ENCODE peak calls at places on chromosomes 13 and 19, in ten cellular contexts. A is mucosa of descending colon, E is omental fat pad, L is heart right ventricle, Y is AG04449, H is cardiac muscle cell, K is lower leg skin, Q is transverse colon, W is endodermal cell, T is bronchial epithelial cell. O is an unnamed sample.

GRCh38 chr13:94063096-94063495 is 416.4 kb downstream of the DCT start:
- DNase-seq in A (no peak), E (no peak), L (no peak), Y (no peak), H (no peak), K (no peak), Q (no peak), W (no peak), T (no peak), O (no peak)

GRCh38 chr19:8367327-8368001 is 3.5 kb downstream of the ANGPTL4 start:
- DNase-seq in A (peak), E (peak), L (peak), Y (peak), H (peak), K (peak), Q (peak), W (peak), T (peak), O (no peak)

GRCh38 chr13:113005076-113005865 is 36.3 kb downstream of the MCF2L start:
- DNase-seq in A (no peak), E (no peak), L (no peak), Y (no peak), H (no peak), K (no peak), Q (no peak), W (no peak), T (no peak), O (no peak)

GRCh38 chr13:29546662-29547061 is 48.8 kb downstream of the SLC7A1 start:
- DNase-seq in A (no peak), E (no peak), L (no peak), Y (no peak), H (no peak), K (no peak), Q (no peak), W (no peak), T (no peak), O (no peak)

GRCh38 chr13:45086484-45086883 is 33.8 kb upstream of the GTF2F2 start:
- DNase-seq in A (no peak), E (no peak), L (no peak), Y (peak), H (no peak), K (no peak), Q (no peak), W (no peak), T (no peak), O (no peak)

GRCh38 chr13:46593403-46593802 is 40.4 kb downstream of the LRCH1 start:
- DNase-seq in A (no peak), E (no peak), L (no peak), Y (no peak), H (no peak), K (no peak), Q (no peak), W (no peak), T (no peak), O (no peak)

GRCh38 chr19:13120817-13121216 is 2.8 kb downstream of the NACC1 start:
- DNase-seq in A (no peak), E (no peak), L (no peak), Y (no peak), H (no peak), K (no peak), Q (no peak), W (peak), T (no peak), O (no peak)

GRCh38 chr19:8641908-8642547 is 11.6 kb downstream of the NFILZ start:
- DNase-seq in A (peak), E (no peak), L (no peak), Y (no peak), H (peak), K (no peak), Q (no peak), W (no peak), T (peak), O (no peak)

GRCh38 chr13:99523838-99524237 is 22.6 kb downstream of the TM9SF2 start:
- DNase-seq in A (no peak), E (no peak), L (no peak), Y (no peak), H (no peak), K (no peak), Q (no peak), W (no peak), T (no peak), O (no peak)

GRCh38 chr13:46361535-46361934 is 25.5 kb downstream of the RUBCNL start:
- DNase-seq in A (no peak), E (no peak), L (no peak), Y (no peak), H (no peak), K (no peak), Q (no peak), W (no peak), T (no peak), O (no peak)

GRCh38 chr19:12113121-12113520 is 27.0 kb downstream of the ZNF20 start:
- DNase-seq in A (no peak), E (no peak), L (no peak), Y (no peak), H (no peak), K (no peak), Q (no peak), W (no peak), T (no peak), O (no peak)

GRCh38 chr19:44025217-44025936 is at the start of gene ZNF222:
- DNase-seq in A (peak), E (peak), L (peak), Y (peak), H (peak), K (peak), Q (peak), W (peak), T (peak), O (peak)

GRCh38 chr13:41006951-41007350 is 12.2 kb downstream of the ELF1 start:
- DNase-seq in A (no peak), E (no peak), L (no peak), Y (no peak), H (no peak), K (no peak), Q (no peak), W (no peak), T (no peak), O (no peak)

GRCh38 chr13:34867590-34867989 is 74.5 kb upstream of the NBEA start:
- DNase-seq in A (no peak), E (no peak), L (no peak), Y (peak), H (no peak), K (no peak), Q (no peak), W (no peak), T (peak), O (no peak)

GRCh38 chr19:2603320-2603719 is 99.2 kb downstream of the GNG7 start:
- DNase-seq in A (no peak), E (no peak), L (peak), Y (no peak), H (peak), K (peak), Q (no peak), W (peak), T (no peak), O (no peak)

GRCh38 chr13:40170091-40170490 is 496.4 kb downstream of the FOXO1 start:
- DNase-seq in A (no peak), E (no peak), L (no peak), Y (no peak), H (no peak), K (no peak), Q (no peak), W (no peak), T (no peak), O (no peak)

GRCh38 chr13:98274921-98275487 is 97.9 kb upstream of the RNF113B start:
- DNase-seq in A (no peak), E (no peak), L (no peak), Y (no peak), H (no peak), K (no peak), Q (no peak), W (no peak), T (peak), O (no peak)

GRCh38 chr13:73496711-73497110 is 437.9 kb downstream of the KLF5 start:
- DNase-seq in A (no peak), E (no peak), L (no peak), Y (no peak), H (no peak), K (no peak), Q (no peak), W (no peak), T (peak), O (no peak)

GRCh38 chr19:17309198-17309961 is at the start of gene DDA1:
- DNase-seq in A (peak), E (peak), L (peak), Y (peak), H (peak), K (peak), Q (peak), W (peak), T (peak), O (peak)
- TF ChIP-seq CTCF in A (no peak), E (no peak), L (no peak), Y (no peak), H (no peak), K (no peak), Q (no peak), W (no peak), T (no peak), O (no peak)

GRCh38 chr19:48010932-48011758 is 16.7 kb downstream of the ELSPBP1 start:
- DNase-seq in A (no peak), E (no peak), L (no peak), Y (no peak), H (no peak), K (no peak), Q (no peak), W (no peak), T (no peak), O (no peak)

GRCh38 chr19:48004236-48004635 is 9.8 kb downstream of the ELSPBP1 start:
- DNase-seq in A (no peak), E (no peak), L (no peak), Y (no peak), H (no peak), K (no peak), Q (no peak), W (no peak), T (no peak), O (no peak)

GRCh38 chr19:48000846-48001245 is 6.4 kb downstream of the ELSPBP1 start:
- DNase-seq in A (no peak), E (no peak), L (no peak), Y (no peak), H (no peak), K (no peak), Q (no peak), W (no peak), T (no peak), O (no peak)

DNA sequence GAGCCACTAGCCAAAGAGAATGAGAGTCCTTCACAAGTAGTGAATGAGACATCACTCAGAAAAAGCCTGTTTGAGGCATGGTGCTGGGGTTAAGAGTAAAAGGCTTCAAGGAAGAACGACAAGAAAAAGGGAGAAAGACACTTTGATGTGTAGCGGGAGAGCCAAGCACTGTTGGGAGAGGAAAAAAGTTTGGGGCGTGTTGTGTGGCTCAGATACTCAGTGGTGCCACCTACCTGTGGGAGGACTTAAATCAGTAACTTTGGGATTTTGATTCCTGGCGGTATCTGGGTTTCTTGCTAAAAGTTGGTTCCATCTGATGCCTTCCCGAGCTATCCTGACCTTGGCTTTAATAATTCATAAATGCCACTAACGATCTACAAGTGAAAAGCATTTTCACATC is 12.3 kb downstream of the ELSPBP1 start:
- DNase-seq in A (no peak), E (no peak), L (no peak), Y (no peak), H (no peak), K (no peak), Q (no peak), W (peak), T (no peak), O (no peak)
- TF ChIP-seq CTCF in A (no peak), E (no peak), L (no peak), Y (no peak), H (no peak), K (no peak), Q (no peak), W (peak), T (peak), O (no peak)

GRCh38 chr19:50518091-50519005 is 4.6 kb upstream of the ASPDH start:
- DNase-seq in A (no peak), E (no peak), L (no peak), Y (no peak), H (no peak), K (no peak), Q (no peak), W (peak), T (no peak), O (no peak)
- TF ChIP-seq CTCF in A (no peak), E (no peak), L (no peak), Y (no peak), H (no peak), K (no peak), Q (no peak), W (peak), T (no peak), O (no peak)

GRCh38 chr19:56918682-56919307 is 78.3 kb upstream of the PEG3 start:
- DNase-seq in A (no peak), E (no peak), L (no peak), Y (no peak), H (no peak), K (no peak), Q (no peak), W (no peak), T (no peak), O (no peak)
- TF ChIP-seq CTCF in A (no peak), E (no peak), L (no peak), Y (no peak), H (no peak), K (no peak), Q (no peak), W (no peak), T (no peak), O (no peak)

DNA sequence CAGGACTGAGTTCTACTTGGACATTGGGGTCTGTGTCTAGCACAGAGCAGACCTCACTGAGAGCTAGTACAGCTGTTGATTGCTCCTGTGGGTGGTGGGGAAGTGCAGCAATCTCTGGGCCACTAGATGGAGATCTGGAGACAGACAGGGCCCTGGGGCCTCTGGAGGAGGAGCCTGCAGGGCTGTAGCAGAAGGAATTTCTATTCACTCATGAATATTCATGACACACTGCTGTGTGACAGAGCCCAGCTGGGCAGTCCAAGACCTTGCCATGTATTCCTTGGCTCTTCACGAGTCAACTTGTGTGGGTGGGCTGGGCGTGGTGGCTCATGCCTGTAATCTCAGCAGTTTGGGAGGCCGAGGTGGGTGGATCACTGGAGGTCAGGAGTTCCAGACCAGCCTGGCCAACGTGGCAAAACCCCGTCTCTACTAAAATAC is 37.5 kb downstream of the SUGP2 start:
- DNase-seq in A (peak), E (no peak), L (peak), Y (peak), H (peak), K (no peak), Q (peak), W (peak), T (peak), O (no peak)
- TF ChIP-seq CTCF in A (no peak), E (no peak), L (peak), Y (peak), H (peak), K (no peak), Q (no peak), W (peak), T (peak), O (peak)